ENCODE peak calls at places on chromosome 3, in nine cellular contexts. G, J, U, K, E, C, R, P and W are unnamed samples.

GRCh38 chr3:178146406-178146831 is 389.8 kb upstream of the KCNMB2 start:
- DNase-seq in K (no peak), C (no peak), G (no peak), R (no peak), J (no peak), E (no peak), P (no peak), U (no peak), W (no peak)

GRCh38 chr3:24299801-24300626 is 194.6 kb downstream of the THRB start:
- DNase-seq in E (no peak), G (no peak), K (peak; percentile 68), J (no peak), C (no peak), U (no peak), R (no peak), P (no peak), W (no peak)

GRCh38 chr3:30043156-30043555 is 563.2 kb upstream of the TGFBR2 start:
- DNase-seq in U (no peak), K (no peak), J (no peak), E (no peak), G (no peak), C (no peak), R (no peak), P (no peak), W (no peak)

GRCh38 chr3:105232536-105232935 is 134.2 kb upstream of the ALCAM start:
- DNase-seq in R (no peak), K (no peak), G (no peak), J (no peak), E (no peak), P (no peak), U (no peak), C (no peak), W (no peak)

GRCh38 chr3:146626384-146627122 is 21.4 kb upstream of the PLSCR5 start:
- DNase-seq in J (no peak), R (no peak), K (no peak), P (no peak), E (no peak), C (no peak), G (no peak), U (no peak), W (no peak)

GRCh38 chr3:196050597-196050996 is 31.3 kb downstream of the TFRC start:
- DNase-seq in C (no peak), J (no peak), E (no peak), G (no peak), U (no peak), R (no peak), K (no peak), P (no peak), W (no peak)

GRCh38 chr3:11155341-11156025 is 1.2 kb downstream of the HRH1 start:
- DNase-seq in J (peak; percentile 87), K (peak; percentile 56), U (peak; percentile 83), C (peak; percentile 30), G (peak; percentile 89), E (peak; percentile 79), P (peak; percentile 18), R (peak; percentile 82), W (peak; percentile 47)

GRCh38 chr3:161890147-161890625 is 393.6 kb downstream of the OTOL1 start:
- DNase-seq in U (no peak), R (peak; percentile 24), J (no peak), C (no peak), E (no peak), P (no peak), G (no peak), K (peak; percentile 88), W (peak; percentile 97)

GRCh38 chr3:121752261-121752660 is 2.7 kb upstream of the GOLGB1 start:
- DNase-seq in E (no peak), U (no peak), R (no peak), K (no peak), G (no peak), C (no peak), J (no peak), P (no peak), W (no peak)

GRCh38 chr3:37028329-37028728 is 35.0 kb downstream of the MLH1 start:
- DNase-seq in R (no peak), G (no peak), J (peak; percentile 49), C (no peak), U (no peak), E (peak; percentile 77), K (no peak), P (no peak), W (no peak)

GRCh38 chr3:155420869-155421486 is 127.5 kb upstream of the STRIT1 start:
- DNase-seq in R (peak; percentile 27), J (no peak), G (no peak), E (no peak), P (no peak), C (no peak), K (no peak), U (no peak), W (no peak)

GRCh38 chr3:123021986-123022510 is 5.5 kb downstream of the SEMA5B start:
- DNase-seq in K (no peak), E (no peak), C (no peak), P (no peak), U (no peak), G (no peak), J (no peak), R (no peak), W (no peak)

GRCh38 chr3:162628531-162628930 is 1131.9 kb downstream of the OTOL1 start:
- DNase-seq in C (no peak), U (no peak), P (no peak), E (no peak), J (no peak), K (no peak), G (no peak), R (no peak), W (no peak)

GRCh38 chr3:188439080-188439479 is 285.1 kb downstream of the LPP start:
- DNase-seq in C (peak; percentile 60), P (peak; percentile 46), U (no peak), G (no peak), K (no peak), J (no peak), E (no peak), R (no peak), W (no peak)

GRCh38 chr3:19885468-19885867 is 48.5 kb downstream of the EFHB start:
- DNase-seq in J (no peak), P (peak; percentile 25), E (no peak), G (no peak), K (no peak), C (peak; percentile 47), U (no peak), R (peak; percentile 78), W (no peak)

GRCh38 chr3:41441139-41441538 is 241.8 kb downstream of the CTNNB1 start:
- DNase-seq in P (no peak), E (no peak), C (no peak), G (no peak), J (no peak), R (no peak), K (no peak), U (no peak), W (no peak)

GRCh38 chr3:30649572-30650310 is 43.3 kb downstream of the TGFBR2 start:
- DNase-seq in C (peak; percentile 22), U (no peak), K (no peak), P (no peak), E (no peak), R (no peak), G (no peak), J (no peak), W (no peak)

GRCh38 chr3:129313415-129313982 is 34.8 kb downstream of the HMCES start:
- DNase-seq in P (peak; percentile 29), R (no peak), G (peak; percentile 74), J (no peak), K (no peak), E (no peak), U (no peak), C (peak; percentile 18), W (no peak)

GRCh38 chr3:155704771-155705559 is 39.9 kb downstream of the PLCH1 start:
- DNase-seq in K (no peak), G (no peak), C (no peak), P (no peak), E (no peak), J (no peak), U (no peak), R (no peak), W (no peak)

GRCh38 chr3:138939563-138940241 is 7.2 kb downstream of the FOXL2 start:
- DNase-seq in P (no peak), U (no peak), K (no peak), G (peak; percentile 87), R (peak; percentile 74), J (no peak), C (no peak), E (no peak), W (no peak)